ENCODE peak calls at places on chromosomes 2 and 18, in four cellular contexts. P is fibroblast of pulmonary artery, V is dorsolateral prefrontal cortex, X is T-helper 1 cell. C is an unnamed sample.

GRCh38 chr2:224016963-224017362 is 22.1 kb downstream of the SERPINE2 start:
- DNase-seq in X (no peak), P (no peak), V (no peak), C (no peak)

GRCh38 chr2:219274392-219274921 is 4.7 kb upstream of the DNAJB2 start:
- DNase-seq in V (no peak), X (no peak), P (peak; percentile 79), C (no peak)

GRCh38 chr2:63755216-63755615 is 86.5 kb upstream of the UGP2 start:
- DNase-seq in P (no peak), V (no peak), X (no peak), C (no peak)

GRCh38 chr2:45145073-45145899 is 136.0 kb upstream of the SIX2 start:
- DNase-seq in P (no peak), X (no peak), V (no peak), C (no peak)

GRCh38 chr2:46277470-46278190 is 19.6 kb upstream of the EPAS1 start:
- DNase-seq in V (no peak), P (no peak), X (no peak), C (no peak)

GRCh38 chr2:154836622-154837021 is 138.1 kb downstream of the KCNJ3 start:
- DNase-seq in X (no peak), P (no peak), V (no peak), C (no peak)

GRCh38 chr2:1721706-1722483 is 22.4 kb downstream of the PXDN start:
- DNase-seq in P (peak; percentile 90), X (no peak), V (no peak), C (no peak)

GRCh38 chr2:158049129-158049855 is 52.4 kb upstream of the UPP2 start:
- DNase-seq in V (no peak), P (no peak), X (no peak), C (no peak)

GRCh38 chr2:18117592-18117991 is 239.1 kb downstream of the KCNS3 start:
- DNase-seq in X (no peak), V (no peak), P (peak; percentile 36), C (no peak)

GRCh38 chr2:237726401-237726830 is 72.2 kb upstream of the RBM44 start:
- DNase-seq in P (peak; percentile 80), V (no peak), X (no peak), C (no peak)

GRCh38 chr2:100742884-100743283 is 77.1 kb upstream of the NPAS2 start:
- DNase-seq in X (no peak), V (no peak), P (peak; percentile 97), C (no peak)

GRCh38 chr2:190173382-190173781 is 110.9 kb upstream of the MSTN start:
- DNase-seq in V (no peak), X (no peak), P (no peak), C (no peak)

GRCh38 chr2:198106621-198107020 is 302.2 kb downstream of the PLCL1 start:
- DNase-seq in V (no peak), P (no peak), X (no peak), C (no peak)

GRCh38 chr18:9647496-9648323 is 33.4 kb upstream of the PPP4R1 start:
- DNase-seq in P (peak; percentile 46), X (no peak), V (no peak), C (no peak)

GRCh38 chr2:68721482-68722071 is 13.0 kb upstream of the ARHGAP25 start:
- DNase-seq in V (no peak), P (no peak), X (peak; percentile 35), C (no peak)

GRCh38 chr2:65413106-65413505 is 19.3 kb downstream of the SPRED2 start:
- DNase-seq in X (no peak), P (no peak), V (no peak), C (no peak)

GRCh38 chr18:50753311-50753710 is 66.5 kb downstream of the MRO start:
- DNase-seq in P (no peak), V (no peak), X (no peak), C (no peak)

GRCh38 chr2:101998556-101999121 is 6.9 kb downstream of the IL1R2 start:
- DNase-seq in V (no peak), X (no peak), P (no peak), C (no peak)

GRCh38 chr18:67151366-67151765 is 365.2 kb downstream of the DSEL start:
- DNase-seq in V (no peak), X (no peak), P (no peak), C (no peak)

GRCh38 chr2:239727182-239727775 is 297.9 kb downstream of the NDUFA10 start:
- DNase-seq in V (peak; percentile 42), P (no peak), X (no peak), C (no peak)

GRCh38 chr2:50143822-50144575 is 887.9 kb downstream of the NRXN1 start:
- DNase-seq in P (peak; percentile 68), V (no peak), X (no peak), C (no peak)

GRCh38 chr18:79481041-79481790 is 85.5 kb downstream of the NFATC1 start:
- DNase-seq in V (peak; percentile 30), X (peak; percentile 9), P (no peak), C (no peak)

GRCh38 chr2:229297284-229297683 is 26.2 kb upstream of the PID1 start:
- DNase-seq in X (no peak), P (peak; percentile 62), V (no peak), C (no peak)

C was measured in hypothalamus.